ENCODE peak calls at places on chromosomes 12 and 14, in seven cellular contexts. R is WERI-Rb-1, F is nephron progenitor cell, G is endothelial cell, T is pancreas, E is GM13977, V is osteocyte. B is an unnamed sample.

GRCh38 chr12:46382974-46383653 is 10.5 kb upstream of the SLC38A2 start:
- DNase-seq in G (peak; percentile 89), T (peak; percentile 97), E (peak; percentile 88), F (peak; percentile 90), V (peak; percentile 99), R (peak; percentile 97), B (peak; percentile 91)

GRCh38 chr14:100679707-100680438 is 46.8 kb upstream of the DLK1 start:
- DNase-seq in G (no peak), R (no peak), T (no peak), F (no peak), V (peak; percentile 91), E (no peak), B (no peak)

GRCh38 chr14:64303471-64303917 is 9.3 kb upstream of the ESR2 start:
- DNase-seq in F (peak; percentile 10), G (no peak), T (no peak), V (no peak), E (peak; percentile 75), R (no peak), B (peak; percentile 70)

GRCh38 chr12:26748741-26749431 is 84.1 kb downstream of the ITPR2 start:
- DNase-seq in R (no peak), V (no peak), G (no peak), F (no peak), T (no peak), E (peak; percentile 32), B (no peak)

GRCh38 chr14:88729159-88729558 is 63.6 kb downstream of the EML5 start:
- DNase-seq in V (no peak), R (no peak), E (no peak), F (no peak), T (no peak), G (no peak), B (no peak)

GRCh38 chr12:71410844-71411243 is 28.8 kb upstream of the LGR5 start:
- DNase-seq in G (no peak), F (no peak), E (no peak), R (no peak), T (no peak), V (no peak), B (no peak)

GRCh38 chr14:75335588-75335987 is 57.0 kb downstream of the FOS start:
- DNase-seq in V (no peak), E (no peak), G (no peak), F (no peak), R (no peak), T (no peak), B (no peak)

GRCh38 chr12:123046431-123046830 is 66.0 kb downstream of the ARL6IP4 start:
- DNase-seq in G (no peak), F (no peak), T (no peak), V (no peak), E (no peak), R (no peak), B (no peak)

GRCh38 chr14:48890333-48890732 is 695.8 kb downstream of the RPS29 start:
- DNase-seq in V (no peak), E (no peak), T (no peak), R (no peak), G (no peak), F (no peak), B (no peak)

GRCh38 chr12:67747869-67748760 is 99.6 kb downstream of the DYRK2 start:
- DNase-seq in R (peak; percentile 12), E (no peak), G (no peak), F (no peak), V (no peak), T (peak; percentile 81), B (no peak)

GRCh38 chr12:105740970-105741725 is 397.6 kb downstream of the NUAK1 start:
- DNase-seq in G (no peak), R (no peak), T (no peak), E (no peak), V (no peak), F (no peak), B (no peak)

GRCh38 chr12:66861157-66861750 is 182.4 kb upstream of the GRIP1 start:
- DNase-seq in G (peak; percentile 69), F (peak; percentile 76), T (peak; percentile 18), E (peak; percentile 9), V (peak; percentile 84), R (peak; percentile 52), B (peak; percentile 47)

DNA sequence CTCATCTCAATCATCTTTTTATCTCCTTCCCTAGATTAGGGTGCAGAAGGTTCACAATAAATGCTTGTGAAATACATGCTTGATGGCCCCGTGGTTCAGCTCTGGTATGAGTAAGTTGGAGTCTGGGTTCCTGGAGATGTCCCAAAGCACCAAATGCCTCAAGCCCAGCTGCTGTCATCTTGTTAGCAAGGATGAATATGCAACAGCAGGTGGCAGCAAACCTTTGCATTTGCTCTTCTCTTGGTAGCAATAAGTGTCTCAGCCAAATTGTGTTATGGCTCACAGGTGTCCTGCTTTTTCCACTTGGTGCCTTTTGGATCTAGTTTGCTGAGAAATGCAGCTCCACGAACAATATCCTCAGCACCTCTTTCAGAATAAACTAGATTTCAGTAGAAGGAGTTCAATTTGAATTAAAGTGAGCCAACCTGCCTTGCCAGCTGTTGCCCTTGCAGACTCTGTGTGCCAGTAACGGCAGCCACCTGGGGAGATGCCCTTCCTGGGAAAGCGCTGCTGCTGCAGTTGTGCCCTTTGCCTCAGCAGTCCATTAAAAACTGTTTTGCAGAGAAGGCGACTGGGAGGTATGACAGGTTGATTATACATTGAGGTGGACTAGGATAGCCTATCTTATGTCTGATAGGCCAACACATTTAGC is 417.3 kb downstream of the SNAPC1 start:
- DNase-seq in V (no peak), T (peak; percentile 50), R (peak; percentile 63), F (peak; percentile 55), G (peak; percentile 67), E (peak; percentile 23), B (peak; percentile 38)
- TF ChIP-seq CTCF in V (peak; percentile 72), T (peak; percentile 42), R (peak; percentile 85), F (peak; percentile 66), G (peak; percentile 59), E (peak; percentile 69), B (peak; percentile 39)

GRCh38 chr12:89389755-89390661 is 37.7 kb upstream of the DUSP6 start:
- DNase-seq in V (no peak), T (no peak), F (no peak), G (no peak), E (no peak), R (no peak), B (no peak)
- TF ChIP-seq CTCF in V (no peak), T (no peak), F (no peak), G (no peak), E (no peak), R (no peak), B (no peak)

GRCh38 chr12:132761032-132761910 is at the start of gene ANKLE2:
- DNase-seq in G (peak; percentile 54), E (peak; percentile 85), R (peak; percentile 33), F (peak; percentile 75), V (no peak), T (peak; percentile 44), B (peak; percentile 90)

GRCh38 chr12:132766380-132767085 is 4.9 kb upstream of the ANKLE2 start:
- DNase-seq in F (no peak), R (peak; percentile 32), V (no peak), T (no peak), E (no peak), G (no peak), B (no peak)

GRCh38 chr12:132765366-132765765 is 3.7 kb upstream of the ANKLE2 start:
- DNase-seq in G (no peak), R (no peak), F (no peak), V (no peak), E (no peak), T (no peak), B (no peak)

GRCh38 chr12:132764231-132764630 is 2.6 kb upstream of the ANKLE2 start:
- DNase-seq in V (no peak), T (no peak), G (no peak), E (no peak), R (peak; percentile 30), F (no peak), B (no peak)

DNA sequence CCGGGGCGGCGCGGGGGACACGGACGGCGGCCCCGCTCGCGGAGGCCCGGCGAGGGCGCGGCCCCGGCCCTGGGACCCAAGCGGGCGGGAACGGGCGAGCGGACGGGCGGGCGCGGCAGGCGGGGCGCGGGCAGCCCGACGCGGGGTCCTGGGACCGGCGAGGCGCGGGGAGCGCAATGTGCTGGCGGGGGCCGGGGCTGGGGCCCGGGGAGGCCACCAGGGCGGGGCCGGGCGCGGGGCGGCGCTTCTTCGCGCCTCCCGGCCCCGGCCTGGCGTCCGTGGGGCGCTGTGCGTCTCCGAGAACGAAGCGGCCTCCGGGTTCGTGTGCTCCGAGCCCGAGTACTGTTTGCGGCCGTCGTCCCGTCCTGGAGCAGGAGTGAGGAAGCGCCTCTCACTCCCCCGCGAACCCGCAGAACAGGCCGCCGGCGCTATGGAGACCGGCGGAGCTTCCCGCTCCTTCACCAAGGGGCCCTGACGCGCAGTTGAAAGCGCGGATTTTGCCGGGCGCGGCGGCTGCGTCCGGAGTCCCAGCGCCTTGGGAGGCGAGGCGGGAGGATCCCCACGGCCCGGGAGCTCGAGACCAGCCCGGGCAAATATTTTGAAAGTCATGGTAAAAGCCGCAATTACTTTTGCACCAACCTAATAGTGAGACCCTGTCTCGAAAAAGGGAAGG is 415 bp upstream of the ANKLE2 start:
- DNase-seq in E (peak; percentile 98), V (peak; percentile 94), G (peak; percentile 82), R (peak; percentile 82), F (peak; percentile 84), T (peak; percentile 86), B (peak; percentile 99)
- TF ChIP-seq CTCF in E (peak; percentile 32), V (peak; percentile 46), G (no peak), R (peak; percentile 8), F (no peak), T (no peak), B (no peak)

GRCh38 chr12:12506541-12506940 is 56.1 kb downstream of the DUSP16 start:
- DNase-seq in E (no peak), G (peak; percentile 10), R (no peak), T (no peak), F (no peak), V (no peak), B (no peak)

GRCh38 chr12:12505544-12506501 is 56.8 kb downstream of the DUSP16 start:
- DNase-seq in E (peak; percentile 75), R (no peak), G (no peak), T (no peak), F (no peak), V (no peak), B (peak; percentile 76)

GRCh38 chr12:12510141-12510540 is 52.5 kb downstream of the DUSP16 start:
- DNase-seq in R (no peak), G (no peak), F (no peak), T (no peak), V (no peak), E (no peak), B (no peak)

GRCh38 chr12:12508612-12509011 is 54.1 kb downstream of the DUSP16 start:
- DNase-seq in G (no peak), E (no peak), V (no peak), T (no peak), F (no peak), R (no peak), B (no peak)

DNA sequence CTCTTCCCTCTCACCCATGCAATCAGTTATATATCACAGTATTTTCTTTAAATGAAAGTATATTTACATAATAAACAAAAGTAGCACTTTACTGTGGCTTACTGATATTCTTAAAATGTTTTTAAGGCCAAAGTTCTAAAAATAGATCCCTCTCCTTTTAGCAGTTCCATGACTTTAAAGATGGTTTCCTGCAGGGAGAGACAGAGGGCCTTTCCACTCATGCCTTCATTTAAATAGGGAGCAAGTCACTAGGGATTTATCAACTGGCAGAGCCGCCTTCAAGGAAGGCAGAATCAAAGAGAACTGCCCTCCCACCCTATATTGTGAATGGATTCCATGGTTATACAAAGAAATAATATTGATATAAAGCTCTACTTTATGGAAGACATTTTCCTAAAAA is 55.5 kb downstream of the DUSP16 start:
- DNase-seq in V (no peak), F (no peak), R (no peak), E (no peak), G (no peak), T (no peak), B (no peak)
- TF ChIP-seq CTCF in V (no peak), F (no peak), R (no peak), E (no peak), G (no peak), T (no peak), B (no peak)